ENCODE peak calls at places on chromosomes 1 and 21, in eight cellular contexts. M, V, J, B, I, G, F and L are unnamed samples.

GRCh38 chr1:196464545-196464944 is 143.7 kb downstream of the KCNT2 start:
- DNase-seq in M (no peak), V (peak; percentile 72), J (peak; percentile 84), B (no peak), I (no peak), G (no peak), F (no peak), L (no peak)

GRCh38 chr1:59186656-59187055 is 110.2 kb upstream of the FGGY start:
- DNase-seq in M (no peak), V (no peak), J (peak; percentile 50), B (peak; percentile 69), I (no peak), G (no peak), F (no peak), L (no peak)

GRCh38 chr1:147245586-147246021 is 3.1 kb downstream of the CHD1L start:
- DNase-seq in M (no peak), V (no peak), J (no peak), B (no peak), I (no peak), G (no peak), F (peak; percentile 68), L (no peak)

GRCh38 chr21:26837539-26837938 is 7.7 kb downstream of the ADAMTS1 start:
- DNase-seq in M (no peak), V (no peak), J (no peak), B (no peak), I (no peak), G (no peak), F (no peak), L (no peak)

GRCh38 chr1:177600371-177600770 is 369.5 kb downstream of the SEC16B start:
- DNase-seq in M (no peak), V (no peak), J (no peak), B (no peak), I (no peak), G (no peak), F (no peak), L (no peak)

GRCh38 chr1:39787468-39787867 is 1.2 kb downstream of the BMP8B start:
- DNase-seq in M (no peak), V (no peak), J (no peak), B (no peak), I (no peak), G (no peak), F (no peak), L (no peak)

GRCh38 chr1:209720826-209721225 is 16.2 kb downstream of the HSD11B1 start:
- DNase-seq in M (no peak), V (no peak), J (no peak), B (no peak), I (no peak), G (no peak), F (no peak), L (no peak)

GRCh38 chr1:243325305-243325890 is 69.6 kb downstream of the SDCCAG8 start:
- DNase-seq in M (peak; percentile 35), V (peak; percentile 17), J (peak; percentile 84), B (peak; percentile 39), I (peak; percentile 18), G (no peak), F (peak; percentile 68), L (no peak)